ENCODE peak calls at places on chromosomes 12 and 14, in five cellular contexts. One of them, this sample, is unnamed.

GRCh38 chr12:19833775-19834501 is 394.6 kb downstream of the AEBP2 start:
- DNase-seq in neural crest cell: no peak
- DNase-seq in type B pancreatic cell: no peak
- DNase-seq in GM04504: peak; percentile 51
- DNase-seq in nephron progenitor cell: no peak
- DNase-seq in this sample: no peak

GRCh38 chr12:98456583-98457573 is 58.5 kb upstream of the TMPO start:
- DNase-seq in neural crest cell: peak; percentile 17
- DNase-seq in type B pancreatic cell: peak; percentile 73
- DNase-seq in GM04504: no peak
- DNase-seq in nephron progenitor cell: peak; percentile 76
- DNase-seq in this sample: peak; percentile 76

GRCh38 chr14:23186913-23187654 is 3.6 kb upstream of the SLC7A8 start:
- DNase-seq in neural crest cell: peak; percentile 20
- DNase-seq in type B pancreatic cell: no peak
- DNase-seq in GM04504: peak; percentile 28
- DNase-seq in nephron progenitor cell: peak; percentile 23
- DNase-seq in this sample: no peak

GRCh38 chr14:106877527-106877926 is 1351.1 kb downstream of the TMEM121 start:
- DNase-seq in neural crest cell: no peak
- DNase-seq in type B pancreatic cell: no peak
- DNase-seq in GM04504: no peak
- DNase-seq in nephron progenitor cell: no peak
- DNase-seq in this sample: no peak

GRCh38 chr12:117972341-117972740 is 3.6 kb upstream of the KSR2 start:
- DNase-seq in neural crest cell: no peak
- DNase-seq in type B pancreatic cell: no peak
- DNase-seq in GM04504: no peak
- DNase-seq in nephron progenitor cell: no peak
- DNase-seq in this sample: no peak

GRCh38 chr14:103460415-103460814 is 62.2 kb downstream of the CKB start:
- DNase-seq in neural crest cell: no peak
- DNase-seq in type B pancreatic cell: no peak
- DNase-seq in GM04504: no peak
- DNase-seq in nephron progenitor cell: no peak
- DNase-seq in this sample: no peak

GRCh38 chr12:57834086-57834876 is 12.2 kb downstream of the CTDSP2 start:
- DNase-seq in neural crest cell: no peak
- DNase-seq in type B pancreatic cell: no peak
- DNase-seq in GM04504: no peak
- DNase-seq in nephron progenitor cell: no peak
- DNase-seq in this sample: no peak

GRCh38 chr12:88781909-88782308 is 201.6 kb upstream of the KITLG start:
- DNase-seq in neural crest cell: no peak
- DNase-seq in type B pancreatic cell: no peak
- DNase-seq in GM04504: peak; percentile 20
- DNase-seq in nephron progenitor cell: no peak
- DNase-seq in this sample: no peak

GRCh38 chr12:89529738-89530137 is 3.9 kb upstream of the POC1B start:
- DNase-seq in neural crest cell: no peak
- DNase-seq in type B pancreatic cell: no peak
- DNase-seq in GM04504: no peak
- DNase-seq in nephron progenitor cell: no peak
- DNase-seq in this sample: no peak

GRCh38 chr12:131372706-131373195 is 338.1 kb upstream of the SFSWAP start:
- DNase-seq in neural crest cell: no peak
- DNase-seq in type B pancreatic cell: no peak
- DNase-seq in GM04504: no peak
- DNase-seq in nephron progenitor cell: no peak
- DNase-seq in this sample: no peak

GRCh38 chr14:106605548-106606448 is 1079.4 kb downstream of the TMEM121 start:
- DNase-seq in neural crest cell: no peak
- DNase-seq in type B pancreatic cell: no peak
- DNase-seq in GM04504: no peak
- DNase-seq in nephron progenitor cell: no peak
- DNase-seq in this sample: no peak

GRCh38 chr12:48281811-48282210 is 68.9 kb downstream of the ZNF641 start:
- DNase-seq in neural crest cell: no peak
- DNase-seq in type B pancreatic cell: no peak
- DNase-seq in GM04504: no peak
- DNase-seq in nephron progenitor cell: no peak
- DNase-seq in this sample: no peak

GRCh38 chr12:120290541-120291312 is 976 bp downstream of the RNU4-2 start:
- DNase-seq in neural crest cell: peak; percentile 29
- DNase-seq in type B pancreatic cell: no peak
- DNase-seq in GM04504: peak; percentile 2
- DNase-seq in nephron progenitor cell: peak; percentile 41
- DNase-seq in this sample: no peak

GRCh38 chr12:119176267-119177055 is 2.3 kb upstream of the HSPB8 start:
- DNase-seq in neural crest cell: no peak
- DNase-seq in type B pancreatic cell: no peak
- DNase-seq in GM04504: peak; percentile 85
- DNase-seq in nephron progenitor cell: peak; percentile 54
- DNase-seq in this sample: peak; percentile 98

GRCh38 chr12:117453961-117454360 is 92.5 kb upstream of the NOS1 start:
- DNase-seq in neural crest cell: no peak
- DNase-seq in type B pancreatic cell: no peak
- DNase-seq in GM04504: no peak
- DNase-seq in nephron progenitor cell: no peak
- DNase-seq in this sample: no peak

GRCh38 chr14:34722723-34723545 is 8.5 kb upstream of the CFL2 start:
- DNase-seq in neural crest cell: peak; percentile 39
- DNase-seq in type B pancreatic cell: no peak
- DNase-seq in GM04504: peak; percentile 39
- DNase-seq in nephron progenitor cell: peak; percentile 43
- DNase-seq in this sample: no peak

GRCh38 chr12:76820888-76821482 is 57.1 kb downstream of the ZDHHC17 start:
- DNase-seq in neural crest cell: peak; percentile 7
- DNase-seq in type B pancreatic cell: no peak
- DNase-seq in GM04504: peak; percentile 21
- DNase-seq in nephron progenitor cell: peak; percentile 18
- DNase-seq in this sample: no peak

GRCh38 chr14:51593397-51593796 is 58.3 kb upstream of the FRMD6 start:
- DNase-seq in neural crest cell: no peak
- DNase-seq in type B pancreatic cell: no peak
- DNase-seq in GM04504: no peak
- DNase-seq in nephron progenitor cell: no peak
- DNase-seq in this sample: no peak

GRCh38 chr12:120903818-120904773 is at the start of gene SPPL3:
- DNase-seq in neural crest cell: peak; percentile 89
- DNase-seq in type B pancreatic cell: peak; percentile 96
- DNase-seq in GM04504: peak; percentile 51
- DNase-seq in nephron progenitor cell: peak; percentile 96
- DNase-seq in this sample: peak; percentile 89

GRCh38 chr14:68506645-68507405 is 286.0 kb downstream of the ZFP36L1 start:
- DNase-seq in neural crest cell: no peak
- DNase-seq in type B pancreatic cell: no peak
- DNase-seq in GM04504: no peak
- DNase-seq in nephron progenitor cell: no peak
- DNase-seq in this sample: no peak

GRCh38 chr12:21631367-21631766 is 26.3 kb downstream of the LDHB start:
- DNase-seq in neural crest cell: no peak
- DNase-seq in type B pancreatic cell: no peak
- DNase-seq in GM04504: no peak
- DNase-seq in nephron progenitor cell: no peak
- DNase-seq in this sample: no peak